ENCODE peak calls at places on chromosome 20, in four cellular contexts. B is keratinocyte, O is heart right ventricle, J is A549. Q is an unnamed sample.

GRCh38 chr20:15287331-15287730 is 949.9 kb upstream of the FLRT3 start:
- DNase-seq in J (no peak), B (no peak), O (no peak), Q (no peak)

GRCh38 chr20:33554914-33555420 is 65.1 kb downstream of the CBFA2T2 start:
- DNase-seq in B (no peak), O (peak; percentile 16), J (peak; percentile 91), Q (peak; percentile 87)

GRCh38 chr20:59994697-59995122 is 36.5 kb downstream of the CDH26 start:
- DNase-seq in J (peak; percentile 37), O (peak; percentile 32), B (peak; percentile 75), Q (no peak)

GRCh38 chr20:41287327-41287726 is 30.2 kb downstream of the ZHX3 start:
- DNase-seq in J (no peak), O (no peak), B (peak; percentile 88), Q (no peak)

GRCh38 chr20:12056836-12057235 is 139.1 kb downstream of the BTBD3 start:
- DNase-seq in B (no peak), O (no peak), J (no peak), Q (no peak)

GRCh38 chr20:33305591-33306057 is 22.6 kb downstream of the BPIFB1 start:
- DNase-seq in O (no peak), J (peak; percentile 35), B (no peak), Q (no peak)

GRCh38 chr20:63658749-63659187 is 656 bp downstream of the RTEL1 start:
- DNase-seq in J (no peak), B (no peak), O (no peak), Q (no peak)

GRCh38 chr20:41001497-41001896 is 27.1 kb upstream of the TOP1 start:
- DNase-seq in O (no peak), B (no peak), J (no peak), Q (no peak)

GRCh38 chr20:51272392-51272791 is 249.5 kb upstream of the KCNG1 start:
- DNase-seq in J (no peak), O (no peak), B (no peak), Q (no peak)

GRCh38 chr20:52761867-52762266 is 210.3 kb upstream of the TSHZ2 start:
- DNase-seq in B (no peak), O (no peak), J (no peak), Q (no peak)

GRCh38 chr20:52763321-52763853 is 208.8 kb upstream of the TSHZ2 start:
- DNase-seq in O (no peak), J (no peak), B (no peak), Q (no peak)

GRCh38 chr20:52760791-52761190 is 211.4 kb upstream of the TSHZ2 start:
- DNase-seq in B (no peak), J (no peak), O (no peak), Q (no peak)
- TF ChIP-seq CTCF in B (no peak), J (no peak), O (no peak), Q (no peak)

GRCh38 chr20:22574545-22575086 is 9.8 kb downstream of the FOXA2 start:
- DNase-seq in J (no peak), B (no peak), O (no peak), Q (no peak)

GRCh38 chr20:22575087-22575721 is 9.2 kb downstream of the FOXA2 start:
- DNase-seq in J (peak; percentile 38), B (no peak), O (no peak), Q (no peak)

GRCh38 chr20:22576273-22576672 is 8.1 kb downstream of the FOXA2 start:
- DNase-seq in J (no peak), B (no peak), O (no peak), Q (no peak)

GRCh38 chr20:22576733-22577514 is 7.4 kb downstream of the FOXA2 start:
- DNase-seq in O (no peak), J (no peak), B (no peak), Q (no peak)

GRCh38 chr20:22575737-22576136 is 8.6 kb downstream of the FOXA2 start:
- DNase-seq in B (no peak), J (no peak), O (no peak), Q (no peak)
- TF ChIP-seq CTCF in B (no peak), J (no peak), O (no peak), Q (no peak)

GRCh38 chr20:58233881-58234528 is 5.6 kb upstream of the ANKRD60 start:
- DNase-seq in J (peak; percentile 23), B (no peak), O (no peak), Q (no peak)
- TF ChIP-seq CTCF in J (peak; percentile 50), B (peak; percentile 93), O (peak; percentile 57), Q (peak; percentile 70)

DNA sequence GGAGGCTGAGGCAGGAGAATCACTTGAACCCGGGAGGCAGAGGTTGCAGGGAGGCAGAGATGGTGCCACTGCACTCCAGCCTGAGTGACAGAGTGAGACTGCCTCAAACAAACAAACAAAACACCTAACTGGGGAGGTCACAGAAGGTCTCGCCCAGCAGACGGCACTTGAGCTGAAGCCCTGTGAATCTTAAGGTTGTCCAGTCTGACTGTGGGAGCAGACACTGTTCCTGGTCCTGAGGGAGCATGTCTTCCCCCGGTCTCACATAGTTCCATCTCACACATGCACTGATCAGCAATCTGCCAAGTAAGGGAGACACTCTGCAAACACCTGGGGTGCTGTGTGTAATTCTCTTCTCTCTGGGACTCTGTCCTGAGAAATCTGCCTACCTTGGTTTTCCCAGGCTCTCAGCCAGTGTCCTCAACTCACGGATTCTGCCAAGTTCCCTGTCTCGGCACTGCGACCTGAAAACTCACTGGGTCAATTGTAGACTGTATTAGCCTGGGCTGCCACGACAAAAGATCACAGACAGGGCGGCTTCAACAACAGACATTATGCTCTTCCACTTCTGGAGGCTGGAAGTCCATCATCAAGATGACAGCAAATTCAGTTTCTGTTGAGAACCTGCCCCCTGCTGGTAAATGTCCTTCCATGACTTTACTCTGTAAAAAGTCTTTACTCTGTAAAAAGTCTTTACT is 94.3 kb downstream of the JPH2 start:
- DNase-seq in J (peak; percentile 60), O (no peak), B (no peak), Q (peak; percentile 16)
- TF ChIP-seq CTCF in J (peak; percentile 66), O (peak; percentile 47), B (peak; percentile 52), Q (peak; percentile 56)

GRCh38 chr20:6142348-6142993 is 19.6 kb upstream of the FERMT1 start:
- DNase-seq in O (peak; percentile 49), J (peak; percentile 75), B (no peak), Q (peak; percentile 22)

GRCh38 chr20:6140947-6141346 is 18.1 kb upstream of the FERMT1 start:
- DNase-seq in J (peak; percentile 62), O (no peak), B (no peak), Q (no peak)
- TF ChIP-seq CTCF in J (no peak), O (no peak), B (no peak), Q (no peak)

DNA sequence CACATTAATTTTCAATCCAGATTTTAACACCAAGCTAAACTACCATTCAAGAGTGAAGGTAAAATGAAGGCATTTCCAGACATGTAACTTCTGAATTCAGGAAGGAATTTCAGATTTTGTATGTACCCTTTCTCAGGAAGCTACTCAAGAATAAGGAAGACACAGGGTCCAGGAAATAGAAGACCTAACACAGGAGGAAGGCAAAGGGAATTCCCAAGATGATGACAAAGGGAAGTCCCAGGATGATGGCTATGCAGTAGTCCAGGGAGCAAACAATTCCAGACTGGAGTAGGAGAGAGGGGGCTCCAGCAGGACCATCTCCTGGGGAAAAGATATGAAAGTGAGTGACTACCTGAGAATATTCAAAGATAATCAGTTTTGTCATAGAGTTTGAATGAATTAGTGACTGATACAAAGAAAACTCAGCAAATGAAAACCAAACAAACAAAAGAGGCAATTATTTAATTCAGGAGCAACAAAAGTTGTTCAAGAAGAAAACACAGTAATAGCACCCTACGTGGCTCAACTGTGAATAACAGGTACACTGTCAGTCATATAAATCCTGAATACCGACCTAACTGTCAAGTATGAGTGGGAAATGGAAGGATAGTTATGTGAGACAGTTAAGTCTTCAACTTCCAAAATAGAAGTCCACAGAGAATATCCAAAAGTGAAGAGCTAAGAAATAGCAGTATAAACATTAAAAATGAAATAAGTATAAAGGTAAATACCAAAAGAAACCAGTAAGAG is 4.0 kb downstream of the RNF24 start:
- DNase-seq in J (no peak), B (no peak), O (no peak), Q (no peak)
- TF ChIP-seq CTCF in J (no peak), B (no peak), O (no peak), Q (no peak)

DNA sequence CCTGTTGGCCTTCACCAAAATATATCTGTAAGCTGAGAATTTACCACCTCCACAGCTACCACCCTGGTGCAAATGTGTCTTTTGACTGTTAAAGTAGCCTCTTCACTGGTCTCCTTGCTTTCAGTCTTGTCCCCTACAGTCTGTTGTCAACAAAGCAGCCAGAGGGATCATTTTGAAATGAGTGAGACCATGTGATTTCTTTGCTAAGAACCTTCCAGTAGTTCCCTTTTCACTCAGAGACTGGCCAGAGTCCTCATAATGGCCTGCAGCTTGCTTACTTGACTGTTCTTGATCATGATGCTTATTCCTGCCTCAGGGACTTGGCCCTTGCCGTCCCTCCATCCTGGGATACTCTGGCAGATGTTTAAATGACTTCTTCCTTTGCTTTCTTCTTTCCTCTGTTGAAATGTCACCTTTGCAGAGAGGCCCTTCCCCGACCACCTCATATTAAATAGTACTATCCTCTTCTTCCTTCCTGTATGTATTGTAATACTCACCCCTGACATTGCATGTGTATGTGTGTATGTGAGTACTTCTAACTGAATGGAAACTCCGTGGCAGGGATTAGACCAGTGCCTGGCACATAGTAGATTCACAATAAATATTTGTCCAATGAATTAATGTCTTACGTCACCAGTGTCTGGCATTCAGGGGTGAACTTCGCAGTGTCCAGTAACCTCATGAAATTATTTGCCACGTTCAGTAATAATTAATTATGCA is 5.0 kb downstream of the MANBAL start:
- DNase-seq in J (no peak), O (no peak), B (no peak), Q (no peak)
- TF ChIP-seq CTCF in J (no peak), O (no peak), B (no peak), Q (no peak)

GRCh38 chr20:48169650-48170049 is 384.4 kb upstream of the SULF2 start:
- DNase-seq in J (no peak), B (no peak), O (no peak), Q (no peak)

GRCh38 chr20:48170625-48171024 is 385.3 kb upstream of the SULF2 start:
- DNase-seq in J (no peak), O (no peak), B (no peak), Q (no peak)

GRCh38 chr20:48171071-48171470 is 385.8 kb upstream of the SULF2 start:
- DNase-seq in B (no peak), J (no peak), O (no peak), Q (no peak)

GRCh38 chr20:48175261-48175660 is 390.0 kb upstream of the SULF2 start:
- DNase-seq in J (no peak), O (no peak), B (no peak), Q (no peak)

GRCh38 chr20:48171626-48172025 is 386.3 kb upstream of the SULF2 start:
- DNase-seq in O (no peak), B (no peak), J (no peak), Q (no peak)
- TF ChIP-seq CTCF in O (no peak), B (no peak), J (no peak), Q (no peak)

DNA sequence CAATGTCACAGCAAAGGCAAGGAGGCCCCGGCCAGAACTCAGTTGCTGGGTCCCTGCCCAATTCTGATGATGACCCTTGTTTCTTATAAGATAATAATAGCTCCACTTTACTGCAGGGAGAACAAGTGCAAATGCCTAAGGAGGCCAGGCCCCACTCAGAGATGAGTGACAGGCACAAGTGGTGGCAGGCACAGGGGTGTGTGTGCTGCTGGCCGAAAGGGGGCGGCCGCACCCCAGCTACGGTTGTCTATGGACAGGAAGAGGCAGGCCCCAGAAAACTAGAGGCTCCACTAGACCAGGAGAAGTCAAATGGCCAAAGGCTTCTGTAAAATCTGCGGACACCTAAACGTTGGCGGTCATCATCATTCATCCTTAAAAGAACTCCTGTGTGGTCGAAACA is 28.5 kb downstream of the GNAS-AS1 start:
- DNase-seq in B (no peak), J (no peak), O (no peak), Q (no peak)
- TF ChIP-seq CTCF in B (no peak), J (no peak), O (peak; percentile 28), Q (no peak)

Q was measured in AG09319.